ENCODE peak calls at places on chromosomes 3 and 15, in six cellular contexts. B is heart left ventricle, X is IMR-90, T is GM12878, A is sigmoid colon, V is hepatocyte. S is an unnamed sample. For H3K27me3, the result is how much of the 10 kb centered on the place peaks cover.

GRCh38 chr3:123687286-123687685 is 102.4 kb upstream of the HACD2 start:
- DNase-seq in A (no peak), V (no peak), X (peak), T (no peak), B (no peak), S (no peak)

GRCh38 chr3:129872107-129872506 is 21.4 kb downstream of the TMCC1 start:
- DNase-seq in X (no peak), T (no peak), V (no peak), B (no peak), A (no peak), S (no peak)

GRCh38 chr3:144843099-144843498 is 871.5 kb downstream of the DIPK2A start:
- DNase-seq in V (no peak), B (no peak), A (no peak), X (no peak), T (no peak), S (no peak)

GRCh38 chr3:143120716-143121239 is 1.2 kb downstream of the CHST2 start:
- DNase-seq in A (no peak), T (no peak), V (peak), X (peak), B (peak), S (peak)

GRCh38 chr15:74385442-74386132 is 18.1 kb upstream of the CYP11A1 start:
- DNase-seq in A (no peak), V (no peak), B (peak), T (no peak), X (no peak), S (no peak)

GRCh38 chr3:123618768-123619484 is 34.1 kb upstream of the HACD2 start:
- DNase-seq in V (peak), B (peak), X (peak), T (no peak), A (peak), S (no peak)

GRCh38 chr3:184381261-184382224 is 1.7 kb downstream of the CHRD start:
- DNase-seq in V (no peak), A (peak), X (no peak), T (no peak), B (peak), S (no peak)

GRCh38 chr3:11998091-11998490 is 6.1 kb upstream of the SYN2 start:
- DNase-seq in B (no peak), X (no peak), T (no peak), V (no peak), A (no peak), S (no peak)

GRCh38 chr3:125147491-125147820 is 65.1 kb downstream of the SLC12A8 start:
- DNase-seq in B (no peak), A (no peak), T (no peak), X (peak), V (no peak), S (no peak)

GRCh38 chr3:154135511-154136173 is 14.5 kb downstream of the ARHGEF26 start:
- DNase-seq in B (no peak), T (no peak), X (no peak), V (no peak), A (no peak), S (no peak)

GRCh38 chr3:210649-211048 is 14.1 kb downstream of the CHL1 start:
- DNase-seq in V (no peak), B (no peak), T (no peak), X (no peak), A (no peak), S (no peak)

GRCh38 chr15:69609176-69609575 is 156.6 kb downstream of the RPLP1 start:
- DNase-seq in T (no peak), X (peak), A (no peak), V (no peak), B (no peak), S (no peak)

GRCh38 chr3:172622156-172622555 is 88.7 kb downstream of the NCEH1 start:
- DNase-seq in X (no peak), V (no peak), B (no peak), T (no peak), A (no peak), S (no peak)

GRCh38 chr3:9247361-9248231 is 1.9 kb downstream of the SRGAP3 start:
- DNase-seq in A (no peak), B (no peak), T (no peak), V (no peak), X (no peak), S (no peak)

GRCh38 chr3:194166682-194167479 is 30.9 kb downstream of the HES1 start:
- DNase-seq in A (peak), T (no peak), B (peak), V (peak), X (no peak), S (no peak)

GRCh38 chr3:173397161-173398110 is at the start of gene NLGN1:
- DNase-seq in T (no peak), X (peak), V (peak), B (peak), A (peak), S (no peak)

GRCh38 chr15:56261854-56262509 is 18.3 kb upstream of the RFX7 start:
- DNase-seq in V (no peak), X (no peak), T (no peak), B (no peak), A (no peak), S (no peak)

GRCh38 chr3:139533781-139534443 is 5.6 kb downstream of the RBP1 start:
- DNase-seq in A (no peak), T (no peak), V (peak), X (peak), B (peak), S (no peak)

GRCh38 chr15:71687902-71688508 is 122.3 kb upstream of the NR2E3 start:
- DNase-seq in V (no peak), X (peak), T (no peak), A (no peak), B (no peak), S (no peak)

GRCh38 chr3:155714295-155714718 is 30.6 kb downstream of the PLCH1 start:
- DNase-seq in V (peak), B (no peak), X (no peak), T (no peak), A (no peak), S (no peak)

GRCh38 chr15:43505723-43506122 is 11.7 kb upstream of the MAP1A start:
- DNase-seq in T (no peak), A (no peak), B (no peak), X (peak), V (peak), S (no peak)

GRCh38 chr3:177037241-177037640 is 160.0 kb downstream of the TBL1XR1 start:
- DNase-seq in X (peak), T (no peak), V (no peak), A (no peak), B (no peak), S (no peak)

GRCh38 chr15:45377630-45378148 is 655 bp downstream of the GATM start:
- DNase-seq in B (peak), A (peak), X (no peak), V (peak), T (no peak), S (no peak)

GRCh38 chr15:88440021-88440420 is 27.2 kb downstream of the MRPL46 start:
- DNase-seq in T (no peak), B (no peak), V (no peak), X (peak), A (no peak), S (no peak)

GRCh38 chr3:30578479-30578878 is 27.9 kb upstream of the TGFBR2 start:
- DNase-seq in X (peak), B (peak), V (peak), T (no peak), A (peak), S (no peak)

GRCh38 chr3:155701882-155702465 is 42.9 kb downstream of the PLCH1 start:
- DNase-seq in B (no peak), A (no peak), T (no peak), X (peak), V (peak), S (peak)

GRCh38 chr15:27592036-27592725 is 506.9 kb downstream of the OCA2 start:
- DNase-seq in T (no peak), A (no peak), B (no peak), X (no peak), V (peak), S (no peak)

GRCh38 chr3:38721207-38721772 is 71.8 kb upstream of the SCN5A start:
- DNase-seq in B (no peak), V (no peak), T (no peak), X (no peak), A (no peak), S (no peak)

DNA sequence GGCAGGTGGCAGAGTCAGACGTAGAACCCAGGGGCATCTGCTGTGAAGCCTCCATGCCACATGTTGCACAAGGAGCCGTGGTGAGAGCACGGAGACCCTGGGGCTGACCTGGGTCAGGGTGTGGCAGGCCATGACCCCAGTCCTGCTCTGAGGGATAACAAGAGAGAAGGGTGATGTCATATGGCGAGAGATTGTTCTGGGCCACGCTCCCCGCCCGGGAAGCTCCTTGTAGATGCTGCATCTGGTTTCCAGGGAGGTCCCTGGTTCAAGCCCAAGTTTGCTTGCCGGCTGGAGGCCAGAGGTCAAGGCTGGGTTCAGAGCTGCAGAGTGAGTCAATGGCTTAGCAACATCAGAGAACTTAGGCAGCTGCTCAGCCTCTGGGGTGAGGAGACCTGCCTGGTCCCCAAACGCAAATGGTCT is 17.3 kb downstream of the FGD5 start:
- DNase-seq in B (peak), V (no peak), X (no peak), T (no peak), A (peak), S (no peak)
- H3K27me3 ChIP-seq in B (under half), V (under half), X (under half), T (under half), A (under half), S (under half)

GRCh38 chr3:150921207-150921606 is 16.0 kb upstream of the MINDY4B start:
- DNase-seq in T (no peak), X (no peak), V (no peak), B (no peak), A (no peak), S (no peak)

GRCh38 chr3:150922611-150923010 is 17.4 kb upstream of the MINDY4B start:
- DNase-seq in X (no peak), B (no peak), T (no peak), A (no peak), V (no peak), S (no peak)

GRCh38 chr3:150928234-150928633 is 23.0 kb upstream of the MINDY4B start:
- DNase-seq in V (no peak), T (no peak), B (no peak), X (no peak), A (no peak), S (no peak)

GRCh38 chr3:150926328-150926727 is 21.1 kb upstream of the MINDY4B start:
- DNase-seq in B (no peak), X (no peak), A (no peak), T (no peak), V (no peak), S (no peak)

DNA sequence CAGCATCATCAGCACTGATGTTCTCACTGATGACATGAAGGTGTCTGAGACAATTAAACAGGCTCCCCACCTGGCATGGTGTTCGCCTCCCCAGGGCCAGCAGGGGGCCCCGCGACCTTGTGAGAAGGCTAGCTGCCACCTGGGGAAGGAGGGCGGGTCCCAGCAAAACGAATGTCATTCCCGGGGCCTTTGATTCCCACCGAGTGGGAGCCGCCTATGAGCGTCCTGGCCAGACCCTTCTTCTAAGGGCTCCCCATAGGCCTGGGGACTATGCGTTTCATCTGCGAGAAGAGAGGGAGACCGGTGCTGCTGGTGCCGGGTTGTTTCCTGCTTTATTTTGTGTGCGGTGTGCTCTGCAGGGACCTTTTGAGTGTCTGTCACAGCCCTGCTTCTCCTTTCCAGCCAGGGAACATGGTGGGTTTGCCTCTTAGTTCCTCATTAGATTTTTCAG is 20.5 kb upstream of the MINDY4B start:
- DNase-seq in T (no peak), A (no peak), V (peak), B (peak), X (peak), S (peak)
- H3K27me3 ChIP-seq in T (under half), A (under half), V (under half), B (under half), X (under half), S (under half)

DNA sequence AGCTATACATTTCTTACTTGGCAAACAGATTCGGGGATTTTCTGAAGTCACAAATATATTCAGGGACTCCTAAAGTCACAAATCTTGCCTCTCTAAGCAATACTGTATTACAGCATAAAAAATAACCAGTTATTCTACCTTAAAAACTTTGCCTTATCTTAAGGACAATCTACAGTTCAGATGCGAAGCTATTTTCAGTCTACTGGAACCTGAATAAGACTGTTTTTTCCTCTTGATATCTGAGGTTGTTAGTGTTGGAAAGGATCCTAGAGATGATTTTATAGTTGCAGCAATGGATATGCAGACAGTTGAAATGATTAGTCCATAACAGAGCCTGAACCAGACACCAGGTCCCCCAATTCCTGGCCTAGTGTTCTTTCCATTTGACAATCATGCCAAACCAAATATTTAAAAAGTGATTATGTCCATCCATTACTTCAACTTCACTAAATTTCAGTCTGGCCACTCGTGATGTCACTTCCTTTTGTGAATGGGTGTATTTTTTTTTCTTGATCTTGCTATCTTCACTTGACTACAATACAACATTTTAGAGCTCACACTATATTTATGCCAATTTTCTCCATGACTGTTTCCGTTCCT is 1.8 kb downstream of the HDGFL3 start:
- DNase-seq in A (no peak), X (peak), V (no peak), T (no peak), B (no peak), S (no peak)
- H3K27me3 ChIP-seq in A (under half), X (under half), V (under half), T (under half), B (under half), S (under half)

GRCh38 chr15:92672102-92672501 is 16.5 kb upstream of the FAM174B start:
- DNase-seq in X (no peak), A (no peak), T (no peak), B (no peak), V (no peak), S (no peak)
- H3K27me3 ChIP-seq in X (under half), A (under half), T (under half), B (under half), V (under half), S (under half)

GRCh38 chr15:36880226-36880912 is 220.0 kb downstream of the MEIS2 start:
- DNase-seq in X (no peak), A (no peak), B (no peak), T (no peak), V (no peak), S (no peak)
- H3K27me3 ChIP-seq in X (under half), A (under half), B (under half), T (under half), V (half or more), S (under half)

GRCh38 chr3:127413871-127414270 is 126.0 kb upstream of the PRR20G start:
- DNase-seq in A (no peak), B (no peak), X (no peak), T (no peak), V (no peak), S (no peak)
- H3K27me3 ChIP-seq in A (under half), B (under half), X (under half), T (under half), V (under half), S (under half)

GRCh38 chr15:100879046-100879445 is 585 bp upstream of the ALDH1A3 start:
- DNase-seq in B (no peak), X (no peak), T (no peak), V (no peak), A (no peak), S (no peak)
- H3K27me3 ChIP-seq in B (under half), X (half or more), T (under half), V (half or more), A (under half), S (under half)

GRCh38 chr3:163555918-163556317 is 1522.4 kb downstream of the SI start:
- DNase-seq in B (no peak), V (no peak), A (no peak), X (no peak), T (no peak), S (no peak)
- H3K27me3 ChIP-seq in B (under half), V (under half), A (under half), X (under half), T (under half), S (under half)

DNA sequence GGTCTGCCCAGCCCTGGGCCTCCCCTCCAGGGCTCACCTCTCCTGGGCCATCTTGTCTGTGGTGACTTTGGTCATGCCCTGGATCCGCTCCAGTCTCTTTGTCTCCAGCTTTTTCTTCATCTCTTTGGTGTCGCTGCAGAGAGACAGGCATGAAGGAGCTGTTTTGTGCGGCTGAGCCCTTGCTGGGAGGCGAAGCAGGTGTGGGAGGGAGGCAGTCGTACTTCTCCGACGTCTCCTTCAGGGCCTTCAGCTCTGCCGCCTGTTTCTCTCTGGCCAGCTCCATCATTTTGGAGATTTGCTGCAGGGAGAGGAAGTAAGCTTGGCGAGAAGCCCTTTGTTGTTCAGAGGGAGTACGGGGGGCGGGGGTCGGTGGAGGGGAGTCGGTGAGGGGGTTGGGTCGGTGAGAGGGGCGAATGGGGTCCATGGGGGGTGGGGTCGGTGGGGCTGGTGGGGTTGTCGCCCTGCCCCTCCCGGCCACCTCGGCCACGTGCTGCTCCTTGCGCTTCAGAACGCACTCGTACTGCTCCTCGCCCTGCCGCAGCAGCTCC is 7.8 kb upstream of the ANKRD63 start:
- DNase-seq in V (no peak), B (no peak), T (no peak), X (no peak), A (no peak), S (no peak)
- H3K27me3 ChIP-seq in V (under half), B (under half), T (under half), X (half or more), A (under half), S (under half)

S was measured in naive thymus-derived CD4-positive, alpha-beta T cell.